ENCODE peak calls at places on chromosomes 6 and 20, in four cellular contexts. B, C, W and F are unnamed samples.

GRCh38 chr6:42163941-42164340 is 9.2 kb upstream of the GUCA1A start:
- DNase-seq in C (peak; percentile 65), B (peak; percentile 69), W (no peak), F (no peak)

GRCh38 chr6:110681543-110682459 is 133.5 kb downstream of the CDK19 start:
- DNase-seq in W (no peak), B (no peak), C (peak; percentile 23), F (no peak)

GRCh38 chr6:15588966-15589634 is 73.7 kb downstream of the DTNBP1 start:
- DNase-seq in W (no peak), B (peak; percentile 8), C (peak; percentile 92), F (no peak)

GRCh38 chr6:43759157-43759925 is 10.7 kb upstream of the VEGFA start:
- DNase-seq in B (no peak), W (no peak), C (no peak), F (no peak)

GRCh38 chr6:1574083-1574761 is 35.5 kb upstream of the FOXC1 start:
- DNase-seq in C (no peak), W (no peak), B (peak; percentile 46), F (no peak)

GRCh38 chr6:17962436-17963031 is 24.9 kb downstream of the KIF13A start:
- DNase-seq in B (no peak), C (peak; percentile 96), W (no peak), F (no peak)

GRCh38 chr6:134750669-134751068 is 199.2 kb downstream of the ALDH8A1 start:
- DNase-seq in B (no peak), W (no peak), C (peak; percentile 48), F (no peak)

GRCh38 chr20:2775139-2775538 is 25.3 kb downstream of the CPXM1 start:
- DNase-seq in C (no peak), W (no peak), B (no peak), F (no peak)

GRCh38 chr6:3328796-3329195 is 70.0 kb downstream of the PSMG4 start:
- DNase-seq in C (no peak), W (no peak), B (no peak), F (no peak)

GRCh38 chr6:113147544-113147943 is 709.6 kb upstream of the MARCKS start:
- DNase-seq in B (no peak), C (peak; percentile 94), W (no peak), F (no peak)

GRCh38 chr20:9408422-9409300 is 105.7 kb upstream of the LAMP5 start:
- DNase-seq in W (no peak), C (peak; percentile 75), B (no peak), F (no peak)
- H3K27ac ChIP-seq in W (no peak overlapping the region), C (peak overlapping the region; percentile 32), B (no peak overlapping the region), F (no peak overlapping the region)

GRCh38 chr6:169960531-169960890 is 209.1 kb downstream of the ERMARD start:
- DNase-seq in W (no peak), B (no peak), C (no peak), F (no peak)
- H3K4ac ChIP-seq in W (no peak overlapping the region), B (no peak overlapping the region), C (no peak overlapping the region), F (no peak overlapping the region)

GRCh38 chr20:16674243-16674642 is 55.6 kb upstream of the SNRPB2 start:
- DNase-seq in W (no peak), C (no peak), B (no peak), F (no peak)

GRCh38 chr20:16672299-16672698 is 57.5 kb upstream of the SNRPB2 start:
- DNase-seq in W (no peak), C (no peak), B (no peak), F (no peak)

GRCh38 chr20:16676895-16677294 is 52.9 kb upstream of the SNRPB2 start:
- DNase-seq in C (no peak), W (no peak), B (no peak), F (no peak)

GRCh38 chr20:16671753-16672152 is 58.1 kb upstream of the SNRPB2 start:
- DNase-seq in B (no peak), C (no peak), W (no peak), F (no peak)

DNA sequence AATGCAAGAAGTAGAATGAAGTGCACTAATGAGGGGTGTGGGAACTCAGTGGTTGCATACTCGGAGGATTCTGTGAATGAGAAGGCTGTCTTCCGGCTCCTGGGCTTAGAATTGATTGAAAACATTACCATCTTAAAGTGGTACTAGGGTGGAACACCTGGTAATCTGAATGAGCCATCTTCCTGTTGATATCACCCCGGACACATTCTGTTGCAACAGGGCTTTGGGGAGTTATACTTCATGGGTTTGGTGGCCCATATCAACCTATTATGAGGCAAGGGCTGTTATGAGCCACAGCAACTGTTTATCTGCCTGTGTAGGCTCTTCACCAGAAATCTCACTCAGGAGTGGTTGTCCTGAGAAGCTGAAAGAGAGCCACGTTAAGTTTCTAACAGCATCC is 54.7 kb upstream of the SNRPB2 start:
- DNase-seq in W (no peak), C (no peak), B (no peak), F (no peak)
- H4K5ac ChIP-seq in W (no peak overlapping the region), C (no peak overlapping the region), B (no peak overlapping the region), F (no peak overlapping the region)

DNA sequence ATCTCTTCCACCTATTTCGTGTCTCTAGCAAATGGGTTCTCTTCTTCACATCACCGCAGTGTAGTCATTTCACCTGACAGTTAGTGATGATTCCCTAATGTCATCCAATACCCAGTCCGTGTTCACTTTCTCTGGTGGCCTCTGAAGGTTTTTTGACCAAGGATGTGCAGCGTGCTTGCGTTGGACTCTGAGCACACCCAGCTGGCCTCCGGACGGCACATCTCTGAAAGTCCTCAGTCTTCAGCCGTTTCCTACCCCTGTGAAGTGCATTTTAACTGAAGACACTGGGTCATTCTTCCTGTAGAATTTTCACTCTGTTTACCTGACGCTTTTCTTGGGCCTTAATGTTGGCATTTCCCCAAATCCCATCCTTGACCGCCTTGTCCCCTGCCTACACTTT is 98.7 kb downstream of the ERMARD start:
- DNase-seq in B (no peak), C (no peak), W (no peak), F (no peak)
- H3K27ac ChIP-seq in B (no peak overlapping the region), C (no peak overlapping the region), W (no peak overlapping the region), F (no peak overlapping the region)

GRCh38 chr20:44405246-44405645 is 49.7 kb downstream of the HNF4A start:
- DNase-seq in B (no peak), W (no peak), C (no peak), F (no peak)

GRCh38 chr20:44401770-44402390 is 46.4 kb downstream of the HNF4A start:
- DNase-seq in W (no peak), C (no peak), B (no peak), F (no peak)

GRCh38 chr20:44402391-44403193 is 47.1 kb downstream of the HNF4A start:
- DNase-seq in B (no peak), W (no peak), C (no peak), F (no peak)

GRCh38 chr20:44404204-44405181 is 49.0 kb downstream of the HNF4A start:
- DNase-seq in C (no peak), W (no peak), B (no peak), F (no peak)

GRCh38 chr20:44403194-44404112 is 48.0 kb downstream of the HNF4A start:
- DNase-seq in C (no peak), B (no peak), W (no peak), F (no peak)
- H3K4ac ChIP-seq in C (no peak overlapping the region), B (no peak overlapping the region), W (no peak overlapping the region), F (no peak overlapping the region)